ENCODE peak calls at places on chromosomes 12 and 14, in six cellular contexts. B, E, X, A, W and J are unnamed samples.

GRCh38 chr12:127613056-127613455 is 653.9 kb upstream of the TMEM132C start:
- DNase-seq in B (no peak), E (no peak), X (no peak), A (no peak), W (no peak), J (no peak)

GRCh38 chr14:71491925-71492324 is 440.3 kb upstream of the RGS6 start:
- DNase-seq in B (no peak), E (no peak), X (no peak), A (no peak), W (no peak), J (no peak)

GRCh38 chr12:87329076-87329863 is 699.9 kb downstream of the C12orf50 start:
- DNase-seq in B (no peak), E (no peak), X (no peak), A (no peak), W (no peak), J (no peak)

GRCh38 chr14:74684444-74684843 is 28.4 kb downstream of the AREL1 start:
- DNase-seq in B (no peak), E (no peak), X (peak), A (no peak), W (no peak), J (no peak)

GRCh38 chr14:51653855-51654548 is 2.3 kb downstream of the FRMD6 start:
- DNase-seq in B (no peak), E (no peak), X (no peak), A (no peak), W (no peak), J (no peak)

GRCh38 chr12:130826151-130826801 is 12.8 kb downstream of the STX2 start:
- DNase-seq in B (no peak), E (peak), X (peak), A (no peak), W (peak), J (no peak)

GRCh38 chr12:71756054-71756675 is 1.5 kb downstream of the RAB21 start:
- DNase-seq in B (no peak), E (no peak), X (no peak), A (no peak), W (no peak), J (no peak)

GRCh38 chr12:14937689-14938088 is 648 bp downstream of the ERP27 start:
- DNase-seq in B (no peak), E (no peak), X (no peak), A (no peak), W (no peak), J (no peak)

GRCh38 chr12:58395470-58395869 is 454.1 kb downstream of the ATP23 start:
- DNase-seq in B (no peak), E (no peak), X (no peak), A (no peak), W (no peak), J (no peak)

GRCh38 chr12:319116-319515 is 56.5 kb upstream of the SLC6A13 start:
- DNase-seq in B (no peak), E (no peak), X (no peak), A (no peak), W (no peak), J (no peak)

GRCh38 chr14:57831981-57832380 is 33.9 kb downstream of the SLC35F4 start:
- DNase-seq in B (no peak), E (no peak), X (no peak), A (no peak), W (no peak), J (no peak)

GRCh38 chr12:31877884-31878283 is 81.3 kb upstream of the RESF1 start:
- DNase-seq in B (no peak), E (no peak), X (no peak), A (no peak), W (no peak), J (no peak)

GRCh38 chr14:24311837-24312615 is 724 bp downstream of the LTB4R start:
- DNase-seq in B (peak), E (no peak), X (no peak), A (no peak), W (no peak), J (no peak)

GRCh38 chr14:49770212-49770817 is 2.4 kb downstream of the KLHDC2 start:
- DNase-seq in B (no peak), E (no peak), X (no peak), A (no peak), W (no peak), J (no peak)

GRCh38 chr14:51443195-51444018 is 203.4 kb downstream of the TMX1 start:
- DNase-seq in B (no peak), E (no peak), X (no peak), A (no peak), W (no peak), J (no peak)

GRCh38 chr12:68572650-68573049 is 38.0 kb upstream of the RAP1B start:
- DNase-seq in B (no peak), E (no peak), X (no peak), A (no peak), W (no peak), J (no peak)

GRCh38 chr12:125377093-125377492 is 311.9 kb downstream of the AACS start:
- DNase-seq in B (no peak), E (no peak), X (no peak), A (no peak), W (no peak), J (no peak)